ENCODE peak calls at places on chromosomes 16 and 17, in four cellular contexts. P, M, A and U are unnamed samples.

GRCh38 chr16:11356573-11357331 is 11.5 kb downstream of the RMI2 start:
- DNase-seq in P (peak; percentile 81), M (peak; percentile 84), A (peak; percentile 74), U (peak; percentile 55)

GRCh38 chr17:81388612-81389367 is 6.5 kb upstream of the BAHCC1 start:
- DNase-seq in P (no peak), M (peak; percentile 80), A (no peak), U (no peak)

GRCh38 chr16:75070055-75070841 is 46.3 kb downstream of the LDHD start:
- DNase-seq in P (peak; percentile 59), M (no peak), A (no peak), U (no peak)

GRCh38 chr16:84874553-84874952 is 54.8 kb downstream of the CRISPLD2 start:
- DNase-seq in P (no peak), M (no peak), A (no peak), U (no peak)

GRCh38 chr17:64073771-64074703 is 53.6 kb upstream of the ICAM2 start:
- DNase-seq in P (no peak), M (no peak), A (no peak), U (no peak)

GRCh38 chr16:83458612-83459011 is 349.2 kb upstream of the HSBP1 start:
- DNase-seq in P (no peak), M (no peak), A (no peak), U (no peak)

GRCh38 chr17:16428098-16428882 is 12.9 kb downstream of the TRPV2 start:
- DNase-seq in P (peak; percentile 73), M (peak; percentile 68), A (peak; percentile 73), U (no peak)

GRCh38 chr16:81170824-81171223 is 67.7 kb upstream of the BCO1 start:
- DNase-seq in P (no peak), M (peak; percentile 41), A (no peak), U (no peak)

GRCh38 chr16:55473584-55473983 is 5.4 kb upstream of the MMP2 start:
- DNase-seq in P (no peak), M (no peak), A (no peak), U (no peak)

GRCh38 chr16:82504811-82505210 is 122.0 kb upstream of the CDH13 start:
- DNase-seq in P (no peak), M (no peak), A (no peak), U (no peak)

GRCh38 chr17:78307887-78308633 is 51.8 kb downstream of the SOCS3 start:
- DNase-seq in P (no peak), M (no peak), A (no peak), U (no peak)

GRCh38 chr17:78497115-78497540 is 80.1 kb downstream of the DNAH17 start:
- DNase-seq in P (peak; percentile 70), M (peak; percentile 87), A (peak; percentile 71), U (no peak)

GRCh38 chr16:48831081-48831722 is 221.2 kb upstream of the N4BP1 start:
- DNase-seq in P (no peak), M (peak; percentile 54), A (no peak), U (peak; percentile 47)

GRCh38 chr17:45833826-45834439 is 10.7 kb upstream of the SPPL2C start:
- DNase-seq in P (no peak), M (no peak), A (no peak), U (no peak)

GRCh38 chr17:58376472-58376921 is 24.5 kb upstream of the SUPT4H1 start:
- DNase-seq in P (no peak), M (no peak), A (peak; percentile 20), U (no peak)

GRCh38 chr17:78708510-78708973 is 73.5 kb downstream of the CYTH1 start:
- DNase-seq in P (peak; percentile 72), M (peak; percentile 85), A (peak; percentile 81), U (peak; percentile 67)

GRCh38 chr16:3094289-3095027 is 4.6 kb downstream of the ZSCAN10 start:
- DNase-seq in P (peak; percentile 59), M (peak; percentile 68), A (peak; percentile 77), U (no peak)

GRCh38 chr17:80082403-80083135 is 18.8 kb upstream of the GAA start:
- DNase-seq in P (peak; percentile 70), M (peak; percentile 86), A (peak; percentile 63), U (no peak)

GRCh38 chr16:59400830-59401229 is 666.7 kb upstream of the GOT2 start:
- DNase-seq in P (no peak), M (no peak), A (no peak), U (no peak)

GRCh38 chr17:38922538-38923291 is 2.7 kb upstream of the LASP1NB start:
- DNase-seq in P (peak; percentile 73), M (peak; percentile 83), A (peak; percentile 78), U (no peak)

GRCh38 chr17:6195123-6195522 is 124.9 kb downstream of the WSCD1 start:
- DNase-seq in P (no peak), M (no peak), A (no peak), U (no peak)

GRCh38 chr17:48681609-48682008 is 40.7 kb downstream of the PRAC1 start:
- DNase-seq in P (no peak), M (no peak), A (no peak), U (no peak)

GRCh38 chr16:67879462-67879861 is 5.2 kb upstream of the NRN1L start:
- DNase-seq in P (no peak), M (no peak), A (no peak), U (no peak)

GRCh38 chr16:67880584-67880983 is 4.1 kb upstream of the NRN1L start:
- DNase-seq in P (no peak), M (no peak), A (no peak), U (no peak)

GRCh38 chr16:67879936-67880335 is 4.7 kb upstream of the NRN1L start:
- DNase-seq in P (no peak), M (no peak), A (no peak), U (no peak)

GRCh38 chr16:67878232-67878631 is 5.4 kb downstream of the EDC4 start:
- DNase-seq in P (no peak), M (no peak), A (no peak), U (no peak)

GRCh38 chr16:67878846-67879245 is 5.8 kb upstream of the NRN1L start:
- DNase-seq in P (no peak), M (no peak), A (no peak), U (no peak)
- H3K36me3 ChIP-seq in P (peaks cover 79% of the 10 kb centered on the region), M (no peaks in the 10 kb centered on the region), A (peaks cover 20% of the 10 kb centered on the region), U (peaks cover 52% of the 10 kb centered on the region)

GRCh38 chr17:3687949-3688614 is 7.9 kb downstream of the P2RX5 start:
- DNase-seq in P (no peak), M (peak; percentile 47), A (no peak), U (no peak)
- H3K4me1 ChIP-seq in P (peaks cover 2% of the 10 kb centered on the region), M (peaks cover 8% of the 10 kb centered on the region), A (no peaks in the 10 kb centered on the region), U (peaks cover 1% of the 10 kb centered on the region)

DNA sequence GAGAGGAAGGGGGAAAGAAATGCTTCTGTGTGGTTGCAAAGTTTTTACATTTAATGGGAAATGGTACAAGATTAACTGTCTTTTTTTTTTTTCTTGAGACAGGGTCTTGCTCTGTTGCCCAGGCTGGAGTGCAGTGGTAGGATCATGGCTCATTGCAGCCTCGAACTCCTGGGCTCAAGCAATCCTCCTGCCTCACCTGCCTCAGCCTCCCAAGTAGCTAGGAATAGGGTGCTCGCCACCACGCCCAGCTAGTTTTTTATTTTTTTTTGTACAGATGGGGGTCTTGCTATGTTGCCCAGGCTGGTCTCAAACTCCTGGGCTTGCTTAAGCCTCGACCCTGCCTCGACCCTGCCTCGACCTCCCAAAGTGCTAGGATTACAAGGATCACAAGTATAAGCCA is 3.8 kb upstream of the ROGDI start:
- DNase-seq in P (no peak), M (no peak), A (no peak), U (no peak)
- H3K36me3 ChIP-seq in P (peaks cover 73% of the 10 kb centered on the region), M (peaks cover 8% of the 10 kb centered on the region), A (peaks cover 17% of the 10 kb centered on the region), U (peaks cover 3% of the 10 kb centered on the region)

GRCh38 chr16:10333321-10334032 is 52.4 kb upstream of the ATF7IP2 start:
- DNase-seq in P (no peak), M (no peak), A (no peak), U (no peak)
- H3K4me1 ChIP-seq in P (no peaks in the 10 kb centered on the region), M (no peaks in the 10 kb centered on the region), A (no peaks in the 10 kb centered on the region), U (no peaks in the 10 kb centered on the region)

GRCh38 chr16:68166264-68166663 is 69.7 kb downstream of the ESRP2 start:
- DNase-seq in P (no peak), M (no peak), A (no peak), U (no peak)

GRCh38 chr16:68162413-68162812 is 73.5 kb downstream of the ESRP2 start:
- DNase-seq in P (no peak), M (no peak), A (no peak), U (no peak)
- H3K36me3 ChIP-seq in P (peaks cover 48% of the 10 kb centered on the region), M (peaks cover 27% of the 10 kb centered on the region), A (no peaks in the 10 kb centered on the region), U (no peaks in the 10 kb centered on the region)

GRCh38 chr17:50192116-50192872 is 9.1 kb downstream of the COL1A1 start:
- DNase-seq in P (no peak), M (no peak), A (no peak), U (no peak)
- H3K4me1 ChIP-seq in P (peaks cover 4% of the 10 kb centered on the region), M (no peaks in the 10 kb centered on the region), A (no peaks in the 10 kb centered on the region), U (no peaks in the 10 kb centered on the region)

GRCh38 chr17:28346746-28347246 is 10.5 kb downstream of the POLDIP2 start:
- DNase-seq in P (peak; percentile 72), M (peak; percentile 21), A (peak; percentile 38), U (no peak)
- H3K36me3 ChIP-seq in P (peaks cover 100% of the 10 kb centered on the region), M (no peaks in the 10 kb centered on the region), A (peaks cover 7% of the 10 kb centered on the region), U (peaks cover 40% of the 10 kb centered on the region)